ENCODE peak calls at places on chromosomes 7 and 10, in four cellular contexts. E, O, G and Z are unnamed samples.

GRCh38 chr10:86367339-86367951 is 850 bp upstream of the GRID1 start:
- DNase-seq in E (no peak), O (no peak), G (peak; percentile 35), Z (no peak)

GRCh38 chr10:35562427-35562826 is 42.7 kb upstream of the GJD4 start:
- DNase-seq in E (no peak), O (no peak), G (no peak), Z (no peak)

GRCh38 chr10:75305675-75306074 is 69.9 kb upstream of the COMTD1 start:
- DNase-seq in E (no peak), O (no peak), G (no peak), Z (no peak)

GRCh38 chr7:76063525-76063924 is 15.6 kb downstream of the MDH2 start:
- DNase-seq in E (no peak), O (no peak), G (peak; percentile 50), Z (no peak)

GRCh38 chr7:74269757-74270277 is 15.6 kb upstream of the RFC2 start:
- DNase-seq in E (no peak), O (peak; percentile 74), G (peak; percentile 14), Z (no peak)

GRCh38 chr7:69334706-69335105 is 263.6 kb upstream of the AUTS2 start:
- DNase-seq in E (no peak), O (no peak), G (no peak), Z (no peak)

GRCh38 chr7:74709880-74710671 is 52.6 kb downstream of the GTF2I start:
- DNase-seq in E (no peak), O (peak; percentile 7), G (no peak), Z (no peak)

GRCh38 chr7:65475734-65476319 is 102.2 kb downstream of the ZNF92 start:
- DNase-seq in E (peak; percentile 23), O (no peak), G (no peak), Z (no peak)

GRCh38 chr10:122894261-122894944 is 15.0 kb upstream of the FAM24B start:
- DNase-seq in E (no peak), O (no peak), G (no peak), Z (no peak)

GRCh38 chr10:13496931-13497330 is 31.9 kb downstream of the BEND7 start:
- DNase-seq in E (no peak), O (no peak), G (no peak), Z (no peak)

GRCh38 chr7:65216469-65216868 is 157.2 kb upstream of the ZNF92 start:
- DNase-seq in E (peak; percentile 63), O (peak; percentile 16), G (peak; percentile 74), Z (no peak)

GRCh38 chr10:123643315-123643714 is 22.8 kb upstream of the GPR26 start:
- DNase-seq in E (no peak), O (no peak), G (no peak), Z (no peak)

GRCh38 chr10:132708441-132708840 is 77.5 kb downstream of the NKX6-2 start:
- DNase-seq in E (no peak), O (no peak), G (no peak), Z (no peak)

GRCh38 chr7:73704640-73705550 is 14.6 kb downstream of the STX1A start:
- DNase-seq in E (no peak), O (peak; percentile 44), G (no peak), Z (no peak)

GRCh38 chr7:132622081-132622480 is 45.8 kb upstream of the PLXNA4 start:
- DNase-seq in E (no peak), O (no peak), G (no peak), Z (no peak)

GRCh38 chr7:70477051-70478010 is 654.6 kb upstream of the GALNT17 start:
- DNase-seq in E (no peak), O (no peak), G (no peak), Z (no peak)

GRCh38 chr7:112081778-112082177 is 124.4 kb downstream of the DOCK4 start:
- DNase-seq in E (no peak), O (no peak), G (no peak), Z (peak; percentile 30)

GRCh38 chr10:15440204-15440711 is 69.2 kb upstream of the FAM171A1 start:
- DNase-seq in E (no peak), O (no peak), G (no peak), Z (no peak)

GRCh38 chr7:36456548-36456947 is 66.9 kb downstream of the ANLN start:
- DNase-seq in E (no peak), O (no peak), G (no peak), Z (no peak)

GRCh38 chr7:127189885-127190284 is 62.9 kb downstream of the GRM8 start:
- DNase-seq in E (no peak), O (no peak), G (no peak), Z (no peak)

DNA sequence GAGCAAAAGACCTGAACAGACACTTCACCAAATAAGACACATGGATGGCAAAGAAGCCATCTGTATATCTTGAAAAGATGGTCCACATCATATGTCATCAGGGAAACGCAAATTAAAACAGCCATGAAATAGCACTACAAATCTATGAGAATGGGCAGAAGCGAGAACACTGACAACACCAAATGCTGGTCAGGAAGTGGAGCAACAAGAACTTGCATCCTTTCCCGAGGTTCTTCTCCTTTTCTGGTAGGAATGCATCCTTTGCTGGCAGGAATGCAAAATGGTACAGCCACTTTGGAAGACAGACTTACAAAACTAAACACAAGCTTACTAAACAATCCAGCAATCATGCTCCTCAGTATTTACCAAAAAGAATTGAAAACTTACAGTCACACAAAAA is 60.0 kb downstream of the PIK3AP1 start:
- DNase-seq in E (no peak), O (no peak), G (no peak), Z (no peak)
- H3K27ac ChIP-seq in E (no peak overlapping the region), O (no peak overlapping the region), G (no peak overlapping the region), Z (no peak overlapping the region)

GRCh38 chr10:29324220-29324831 is 35.5 kb downstream of the LYZL1 start:
- DNase-seq in E (no peak), O (peak; percentile 41), G (no peak), Z (no peak)

GRCh38 chr10:29328988-29329387 is 40.1 kb downstream of the LYZL1 start:
- DNase-seq in E (no peak), O (peak; percentile 64), G (no peak), Z (peak; percentile 48)

GRCh38 chr10:29326299-29326698 is 37.4 kb downstream of the LYZL1 start:
- DNase-seq in E (no peak), O (no peak), G (no peak), Z (no peak)

GRCh38 chr10:29329420-29329819 is 40.5 kb downstream of the LYZL1 start:
- DNase-seq in E (no peak), O (peak; percentile 20), G (no peak), Z (no peak)

GRCh38 chr10:29326886-29327789 is 38.3 kb downstream of the LYZL1 start:
- DNase-seq in E (no peak), O (no peak), G (no peak), Z (no peak)
- TF ChIP-seq POLR2A in E (no peak), O (no peak), G (no peak), Z (no peak)

GRCh38 chr10:48682265-48682664 is 2.4 kb upstream of the WDFY4 start:
- DNase-seq in E (no peak), O (no peak), G (no peak), Z (no peak)
- H3K4me1 ChIP-seq in E (no peaks in the 10 kb centered on the region), O (no peaks in the 10 kb centered on the region), G (no peaks in the 10 kb centered on the region), Z (no peaks in the 10 kb centered on the region)

GRCh38 chr7:137977173-137977572 is 24.7 kb downstream of the CREB3L2 start:
- DNase-seq in E (no peak), O (no peak), G (no peak), Z (no peak)

GRCh38 chr7:137975223-137975622 is 26.7 kb downstream of the CREB3L2 start:
- DNase-seq in E (no peak), O (peak; percentile 85), G (no peak), Z (peak; percentile 46)

GRCh38 chr7:137975768-137976167 is 26.1 kb downstream of the CREB3L2 start:
- DNase-seq in E (no peak), O (peak; percentile 70), G (no peak), Z (no peak)

GRCh38 chr7:137978464-137979237 is 23.2 kb downstream of the CREB3L2 start:
- DNase-seq in E (no peak), O (peak; percentile 100), G (no peak), Z (peak; percentile 75)

DNA sequence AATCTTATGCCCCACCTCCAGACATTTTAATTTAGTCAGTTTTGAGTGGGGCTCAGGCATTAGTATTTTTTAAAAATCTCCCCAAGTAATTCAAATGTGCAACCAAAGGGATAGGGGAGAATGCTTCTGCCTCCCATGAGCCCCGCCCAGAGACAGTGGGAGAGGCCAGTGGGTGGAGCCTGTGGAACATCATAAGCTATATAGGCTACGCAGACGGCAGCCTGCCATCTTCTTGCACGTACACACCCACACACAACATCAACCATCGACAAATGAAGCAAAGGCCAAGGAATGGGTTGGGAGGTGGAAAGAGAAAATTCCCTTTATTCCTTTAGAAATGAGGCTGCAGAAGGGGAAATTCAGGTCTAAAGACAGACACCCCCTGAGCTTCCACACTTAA is 25.2 kb downstream of the CREB3L2 start:
- DNase-seq in E (no peak), O (no peak), G (no peak), Z (no peak)
- H3K27ac ChIP-seq in E (no peak overlapping the region), O (peak overlapping the region; percentile 32), G (peak overlapping the region; percentile 83), Z (peak overlapping the region; percentile 74)

GRCh38 chr7:1736826-1737225 is 66.7 kb downstream of the ELFN1 start:
- DNase-seq in E (no peak), O (no peak), G (no peak), Z (no peak)
- TF ChIP-seq POLR2A in E (no peak), O (no peak), G (no peak), Z (no peak)

DNA sequence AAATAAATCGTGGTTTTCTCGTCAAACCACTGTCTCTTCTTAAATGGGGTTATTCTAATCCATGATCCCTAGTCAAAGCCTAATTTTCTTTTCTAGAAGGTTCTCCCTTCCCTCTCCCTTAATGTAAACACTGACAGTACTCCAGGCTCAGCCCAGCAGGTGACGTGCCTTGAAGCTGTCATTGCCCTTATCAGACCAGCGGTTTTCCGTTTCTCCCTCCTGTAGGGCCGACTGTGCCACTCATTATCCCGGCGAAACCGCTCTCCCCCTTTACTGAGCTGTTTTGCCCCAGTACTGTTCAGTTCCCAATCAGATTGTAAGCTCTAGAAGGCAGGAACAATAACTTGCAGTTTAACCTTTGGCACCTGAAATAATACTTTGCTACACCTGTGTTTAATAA is 153.5 kb upstream of the RHEB start:
- DNase-seq in E (no peak), O (no peak), G (no peak), Z (no peak)
- H3K4me1 ChIP-seq in E (no peaks in the 10 kb centered on the region), O (peaks cover 3% of the 10 kb centered on the region), G (peaks cover 28% of the 10 kb centered on the region), Z (no peaks in the 10 kb centered on the region)

GRCh38 chr7:152527610-152528032 is 91.8 kb upstream of the KMT2C start:
- DNase-seq in E (no peak), O (no peak), G (no peak), Z (no peak)
- H3K27ac ChIP-seq in E (no peak overlapping the region), O (no peak overlapping the region), G (no peak overlapping the region), Z (no peak overlapping the region)